ENCODE peak calls at places on chromosomes 12 and 14, in ten cellular contexts. Z, C, N, S, K, X, Y, W, J and O are unnamed samples.

GRCh38 chr14:23183479-23183878 is at the start of gene SLC7A8:
- DNase-seq in S (peak; percentile 31), W (no peak), Z (no peak), J (peak; percentile 49), N (no peak), C (no peak), K (no peak), Y (no peak), X (no peak), O (no peak)

GRCh38 chr12:53245289-53245688 is 13.3 kb upstream of the RARG start:
- DNase-seq in N (no peak), W (no peak), K (no peak), X (no peak), S (no peak), Y (no peak), J (no peak), Z (no peak), C (no peak), O (no peak)

GRCh38 chr14:93870377-93870776 is 56.8 kb upstream of the FAM181A start:
- DNase-seq in K (no peak), Z (no peak), S (no peak), W (no peak), N (no peak), C (no peak), X (no peak), J (no peak), Y (no peak), O (no peak)

GRCh38 chr12:263574-263973 is 938 bp upstream of the SLC6A13 start:
- DNase-seq in S (no peak), X (no peak), K (no peak), N (peak; percentile 25), Z (no peak), J (no peak), Y (no peak), W (peak; percentile 71), C (no peak), O (no peak)

GRCh38 chr12:27330846-27331245 is 1.8 kb upstream of the BMAL2 start:
- DNase-seq in N (peak; percentile 27), C (no peak), Y (no peak), X (no peak), Z (no peak), K (no peak), J (no peak), W (no peak), S (no peak), O (no peak)

GRCh38 chr12:5914387-5915149 is 30.5 kb downstream of the ANO2 start:
- DNase-seq in Z (no peak), J (no peak), Y (no peak), N (no peak), W (no peak), X (no peak), S (no peak), C (no peak), K (no peak), O (no peak)

GRCh38 chr12:7501031-7501585 is 2.5 kb downstream of the CD163 start:
- DNase-seq in K (no peak), C (no peak), Y (no peak), X (no peak), J (no peak), W (peak; percentile 10), Z (no peak), S (no peak), N (peak; percentile 32), O (no peak)

GRCh38 chr14:104866451-104867370 is 1.6 kb downstream of the CEP170B start:
- DNase-seq in C (no peak), X (no peak), W (no peak), N (no peak), Z (no peak), J (no peak), S (no peak), K (no peak), Y (no peak), O (no peak)

GRCh38 chr12:83473408-83474095 is 786.8 kb downstream of the TMTC2 start:
- DNase-seq in W (no peak), K (no peak), J (no peak), Y (no peak), N (no peak), S (no peak), X (no peak), C (no peak), Z (no peak), O (no peak)

GRCh38 chr12:117587646-117588287 is 226.3 kb upstream of the NOS1 start:
- DNase-seq in S (peak; percentile 25), J (peak; percentile 76), Y (no peak), C (peak; percentile 47), W (peak; percentile 8), N (peak; percentile 10), Z (peak; percentile 8), K (peak; percentile 28), X (no peak), O (peak; percentile 10)

GRCh38 chr14:28746247-28746646 is 20.3 kb upstream of the FOXG1 start:
- DNase-seq in K (no peak), Y (no peak), J (no peak), N (no peak), X (no peak), S (no peak), C (no peak), W (no peak), Z (no peak), O (no peak)

GRCh38 chr14:20662968-20663731 is 21.2 kb upstream of the RNASE4 start:
- DNase-seq in J (peak; percentile 74), K (peak; percentile 79), W (peak; percentile 84), S (peak; percentile 62), C (peak; percentile 94), N (peak; percentile 72), Y (no peak), X (peak; percentile 70), Z (peak; percentile 56), O (peak; percentile 64)

GRCh38 chr14:41609704-41610183 is 3.1 kb downstream of the LRFN5 start:
- DNase-seq in Y (no peak), W (peak; percentile 28), C (peak; percentile 2), J (peak; percentile 64), X (no peak), Z (no peak), N (peak; percentile 59), S (peak; percentile 79), K (no peak), O (no peak)

GRCh38 chr12:129848921-129849320 is 54.9 kb downstream of the TMEM132D start:
- DNase-seq in J (no peak), Z (no peak), Y (no peak), N (no peak), S (no peak), W (no peak), K (no peak), X (no peak), C (no peak), O (no peak)

GRCh38 chr14:20620798-20621478 is 20.6 kb downstream of the OR6S1 start:
- DNase-seq in Z (no peak), J (no peak), S (no peak), Y (no peak), N (no peak), W (no peak), C (no peak), X (no peak), K (no peak), O (no peak)

GRCh38 chr12:1916396-1917171 is 1.9 kb downstream of the CACNA2D4 start:
- DNase-seq in X (no peak), W (no peak), N (peak; percentile 30), K (no peak), J (peak; percentile 4), Z (no peak), C (no peak), Y (no peak), S (peak; percentile 59), O (no peak)

GRCh38 chr14:92546347-92547053 is 32.9 kb downstream of the RIN3 start:
- DNase-seq in K (no peak), X (no peak), W (peak; percentile 53), Y (no peak), S (no peak), J (no peak), Z (no peak), C (no peak), N (no peak), O (no peak)

GRCh38 chr12:108313609-108314331 is 25.3 kb downstream of the CMKLR1 start:
- DNase-seq in X (no peak), N (peak; percentile 31), W (no peak), Y (no peak), C (peak; percentile 83), S (no peak), Z (no peak), J (no peak), K (peak; percentile 91), O (no peak)

GRCh38 chr12:56014205-56014604 is 6.6 kb upstream of the IKZF4 start:
- DNase-seq in X (no peak), Z (no peak), N (peak; percentile 15), W (no peak), K (no peak), J (no peak), S (no peak), C (no peak), Y (no peak), O (no peak)

GRCh38 chr12:47954058-47954457 is 9.3 kb upstream of the TMEM106C start:
- DNase-seq in W (no peak), Y (no peak), S (no peak), X (no peak), K (no peak), Z (no peak), N (no peak), C (no peak), J (no peak), O (no peak)

GRCh38 chr12:20434993-20435392 is 66.7 kb downstream of the PDE3A start:
- DNase-seq in S (peak; percentile 53), Z (no peak), K (no peak), J (no peak), N (peak; percentile 82), C (no peak), W (peak; percentile 88), Y (no peak), X (no peak), O (no peak)

GRCh38 chr12:89299417-89299816 is 52.9 kb downstream of the DUSP6 start:
- DNase-seq in C (no peak), N (no peak), Y (no peak), W (no peak), Z (no peak), J (no peak), X (no peak), K (no peak), S (no peak), O (no peak)